ENCODE peak calls at places on chromosomes 5 and 9, in four cellular contexts. C is RWPE1, P is uterus, B is right lobe of liver. K is an unnamed sample.

GRCh38 chr5:39176740-39177628 is 42.4 kb downstream of the FYB1 start:
- DNase-seq in C (no peak), P (no peak), B (no peak), K (no peak)

GRCh38 chr5:159409801-159410200 is 79.5 kb upstream of the IL12B start:
- DNase-seq in C (no peak), B (no peak), P (no peak), K (no peak)

GRCh38 chr9:90979138-90979551 is 177.5 kb downstream of the SYK start:
- DNase-seq in P (no peak), B (no peak), C (peak), K (no peak)

GRCh38 chr9:101716629-101717028 is 21.8 kb downstream of the GRIN3A start:
- DNase-seq in C (no peak), P (no peak), B (no peak), K (no peak)

GRCh38 chr5:1007681-1008450 is 736 bp upstream of the NKD2 start:
- DNase-seq in C (no peak), B (peak), P (peak), K (peak)

GRCh38 chr5:102858808-102859207 is 103.7 kb downstream of the PAM start:
- DNase-seq in P (no peak), C (no peak), B (no peak), K (no peak)

GRCh38 chr5:85017271-85017670 is 632.6 kb upstream of the EDIL3 start:
- DNase-seq in C (no peak), P (no peak), B (no peak), K (no peak)

GRCh38 chr5:126454535-126454934 is 31.3 kb downstream of the GRAMD2B start:
- DNase-seq in C (no peak), B (no peak), P (no peak), K (no peak)

GRCh38 chr9:7467186-7467585 is 332.4 kb downstream of the DMAC1 start:
- DNase-seq in B (no peak), P (no peak), C (no peak), K (no peak)

GRCh38 chr5:78295035-78295961 is 800 bp upstream of the AP3B1 start:
- DNase-seq in P (peak), C (peak), B (peak), K (peak)

GRCh38 chr5:167624053-167624452 is 667.4 kb upstream of the WWC1 start:
- DNase-seq in C (no peak), B (no peak), P (no peak), K (no peak)

GRCh38 chr9:131095666-131096489 is 453 bp upstream of the AIF1L start:
- DNase-seq in B (no peak), P (no peak), C (peak), K (no peak)
- TF ChIP-seq CTCF in B (no peak), P (no peak), C (no peak), K (no peak)

GRCh38 chr5:170296036-170296934 is 1.3 kb downstream of the LCP2 start:
- DNase-seq in C (no peak), B (no peak), P (no peak), K (no peak)
- H3K27ac ChIP-seq in C (no peak), B (peak), P (no peak), K (peak)

DNA sequence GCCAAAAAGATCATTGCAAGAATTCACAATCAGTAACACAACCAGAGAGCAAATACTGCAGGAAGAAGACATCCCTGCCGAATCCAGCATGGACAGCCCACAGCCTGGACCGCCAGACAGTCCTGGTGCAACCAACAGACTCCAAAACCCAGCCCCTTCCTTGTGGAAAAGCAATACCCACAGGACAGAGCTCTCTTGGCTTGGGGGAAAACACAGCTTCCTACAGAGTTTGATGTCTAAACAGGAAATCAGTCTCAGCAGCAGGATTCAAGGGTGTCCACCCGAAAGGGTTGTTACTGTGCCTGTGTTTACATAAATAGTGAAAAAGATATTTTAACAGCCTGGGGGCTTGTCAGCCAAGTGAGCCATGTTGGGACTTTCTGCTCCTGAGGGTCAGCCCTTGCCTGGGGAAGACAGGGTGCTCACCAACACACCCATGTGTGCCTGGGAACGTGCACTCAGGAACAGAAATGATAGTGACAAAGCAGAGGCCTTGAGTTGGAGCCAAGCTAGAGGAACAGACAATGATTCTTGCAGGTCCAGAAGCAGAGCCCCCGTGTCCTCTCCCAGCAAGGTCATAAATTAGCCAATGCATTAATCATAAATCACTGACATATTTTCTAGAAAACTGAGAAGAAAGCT is 106.1 kb downstream of the SEMA5A start:
- DNase-seq in C (no peak), B (no peak), P (no peak), K (no peak)
- TF ChIP-seq CTCF in C (no peak), B (no peak), P (no peak), K (no peak)

GRCh38 chr9:26062172-26062571 is 383.9 kb upstream of the TUSC1 start:
- DNase-seq in P (no peak), C (no peak), B (no peak), K (no peak)

DNA sequence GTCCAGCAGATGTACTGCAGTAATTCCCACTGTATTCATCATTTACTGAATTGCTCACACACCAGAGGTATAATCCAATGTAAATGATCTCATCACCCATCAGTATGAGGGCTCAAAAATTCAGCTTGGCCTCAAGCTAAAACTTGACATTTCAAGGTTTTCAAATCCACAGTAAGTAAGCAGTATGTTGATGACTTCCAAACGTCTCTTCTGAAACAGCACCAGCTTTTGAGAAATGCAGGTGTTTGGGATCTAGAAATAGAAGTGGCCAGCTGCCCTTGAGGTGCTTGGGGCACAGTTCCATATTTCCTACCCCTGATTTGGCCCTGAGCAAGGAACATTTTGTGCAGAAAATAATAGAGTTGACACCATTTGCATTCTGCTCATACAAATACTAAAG is 388.0 kb upstream of the TUSC1 start:
- DNase-seq in C (no peak), P (no peak), B (no peak), K (no peak)
- H3K27ac ChIP-seq in C (no peak), P (no peak), B (no peak), K (no peak)

GRCh38 chr5:170225326-170226137 is 7.3 kb upstream of the C5orf58 start:
- DNase-seq in C (peak), P (peak), B (peak), K (peak)

GRCh38 chr5:170223906-170224305 is 8.9 kb upstream of the C5orf58 start:
- DNase-seq in B (no peak), C (no peak), P (no peak), K (no peak)

GRCh38 chr5:170226661-170227060 is 6.1 kb upstream of the C5orf58 start:
- DNase-seq in C (no peak), P (peak), B (no peak), K (no peak)

GRCh38 chr5:170223349-170223748 is 9.4 kb upstream of the C5orf58 start:
- DNase-seq in P (no peak), B (no peak), C (no peak), K (no peak)

GRCh38 chr5:170226138-170226435 is 6.7 kb upstream of the C5orf58 start:
- DNase-seq in P (no peak), C (no peak), B (no peak), K (no peak)
- TF ChIP-seq CTCF in P (no peak), C (peak), B (no peak), K (no peak)

DNA sequence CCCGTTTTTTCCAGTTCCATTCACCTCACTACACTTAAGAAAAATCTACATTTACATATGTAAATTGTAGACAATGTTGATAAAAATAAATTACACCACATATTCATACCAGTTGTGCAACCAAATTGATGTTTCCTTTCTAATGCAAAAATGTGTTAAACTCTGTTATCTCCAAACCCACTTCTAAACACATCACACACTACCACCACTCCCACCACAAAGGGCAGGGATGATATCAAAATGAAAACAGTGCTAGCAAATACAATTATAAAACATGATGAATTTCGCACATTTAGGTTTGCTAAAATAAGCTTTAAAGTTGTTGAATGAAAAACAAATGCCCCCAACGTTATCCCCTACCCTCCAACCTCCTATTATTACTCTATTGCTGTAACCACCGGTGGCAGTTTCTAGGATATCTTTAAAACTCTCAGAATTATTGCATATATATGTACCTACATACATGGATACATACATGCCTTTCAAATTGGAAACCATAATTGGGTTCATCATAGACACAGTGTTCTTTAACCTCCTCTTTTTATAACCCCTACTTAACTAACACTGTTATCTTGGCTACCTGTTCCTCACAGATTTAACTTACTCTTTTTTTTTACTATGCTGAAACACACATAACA is 21.4 kb downstream of the SERINC5 start:
- DNase-seq in P (no peak), B (no peak), C (no peak), K (no peak)
- H3K27ac ChIP-seq in P (no peak), B (no peak), C (no peak), K (no peak)

DNA sequence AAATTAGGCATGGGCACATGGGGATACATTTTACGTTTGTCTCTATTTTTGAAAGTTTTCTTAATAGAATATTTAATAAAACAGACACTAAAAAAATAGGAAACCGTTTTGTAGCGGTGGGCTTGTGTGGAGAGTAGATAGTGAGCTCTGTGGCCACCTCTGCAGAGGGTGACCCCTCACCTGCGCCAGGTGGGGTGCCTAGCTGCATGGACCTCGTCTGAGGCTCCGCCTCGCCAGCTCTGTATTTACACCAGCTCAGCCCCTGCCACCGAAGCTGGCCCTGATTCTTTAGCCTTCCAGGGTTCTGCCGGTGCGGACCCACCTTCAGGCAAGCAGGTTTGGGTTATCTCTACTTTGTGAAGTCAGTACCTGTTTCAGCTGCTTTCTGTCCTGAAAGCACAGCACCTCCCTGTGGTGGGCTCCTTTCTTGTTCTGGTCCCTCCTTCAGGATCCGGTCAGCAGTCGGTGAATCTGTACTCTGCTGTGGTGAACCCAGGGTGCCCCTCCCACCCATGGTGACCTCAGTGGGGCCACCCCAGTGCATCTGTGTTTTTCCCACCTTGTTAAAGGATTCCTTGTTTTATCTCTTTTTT is 105.2 kb upstream of the CACNA1B start:
- DNase-seq in P (no peak), B (no peak), C (peak), K (no peak)
- TF ChIP-seq CTCF in P (no peak), B (peak), C (no peak), K (peak)

DNA sequence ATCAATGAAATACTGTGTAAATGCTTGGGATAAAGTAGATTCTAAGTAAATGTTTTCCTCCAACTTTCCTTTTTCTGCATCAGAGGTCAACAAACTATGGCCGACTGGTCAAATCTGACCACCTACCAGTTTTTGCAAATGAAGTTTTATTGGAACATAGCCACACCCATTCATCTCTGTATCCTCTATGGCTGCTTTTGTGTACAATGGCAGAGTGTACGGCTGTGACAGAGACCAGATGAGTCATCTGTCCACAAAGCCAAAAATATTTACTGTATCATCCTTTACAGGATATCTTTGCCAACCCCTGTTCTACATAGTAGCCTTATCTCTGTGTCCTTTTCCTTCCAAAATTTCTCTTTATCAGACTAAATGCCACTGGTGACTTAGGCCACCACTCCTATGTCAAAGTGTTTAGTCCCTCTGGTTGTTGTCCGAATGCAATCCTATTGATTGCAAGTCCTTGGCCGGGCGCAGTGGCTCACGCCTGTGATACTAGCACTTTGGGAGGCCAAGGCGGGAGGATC is 218.4 kb upstream of the KLF4 start:
- DNase-seq in C (no peak), B (no peak), P (no peak), K (no peak)
- H3K27ac ChIP-seq in C (peak), B (no peak), P (no peak), K (no peak)

DNA sequence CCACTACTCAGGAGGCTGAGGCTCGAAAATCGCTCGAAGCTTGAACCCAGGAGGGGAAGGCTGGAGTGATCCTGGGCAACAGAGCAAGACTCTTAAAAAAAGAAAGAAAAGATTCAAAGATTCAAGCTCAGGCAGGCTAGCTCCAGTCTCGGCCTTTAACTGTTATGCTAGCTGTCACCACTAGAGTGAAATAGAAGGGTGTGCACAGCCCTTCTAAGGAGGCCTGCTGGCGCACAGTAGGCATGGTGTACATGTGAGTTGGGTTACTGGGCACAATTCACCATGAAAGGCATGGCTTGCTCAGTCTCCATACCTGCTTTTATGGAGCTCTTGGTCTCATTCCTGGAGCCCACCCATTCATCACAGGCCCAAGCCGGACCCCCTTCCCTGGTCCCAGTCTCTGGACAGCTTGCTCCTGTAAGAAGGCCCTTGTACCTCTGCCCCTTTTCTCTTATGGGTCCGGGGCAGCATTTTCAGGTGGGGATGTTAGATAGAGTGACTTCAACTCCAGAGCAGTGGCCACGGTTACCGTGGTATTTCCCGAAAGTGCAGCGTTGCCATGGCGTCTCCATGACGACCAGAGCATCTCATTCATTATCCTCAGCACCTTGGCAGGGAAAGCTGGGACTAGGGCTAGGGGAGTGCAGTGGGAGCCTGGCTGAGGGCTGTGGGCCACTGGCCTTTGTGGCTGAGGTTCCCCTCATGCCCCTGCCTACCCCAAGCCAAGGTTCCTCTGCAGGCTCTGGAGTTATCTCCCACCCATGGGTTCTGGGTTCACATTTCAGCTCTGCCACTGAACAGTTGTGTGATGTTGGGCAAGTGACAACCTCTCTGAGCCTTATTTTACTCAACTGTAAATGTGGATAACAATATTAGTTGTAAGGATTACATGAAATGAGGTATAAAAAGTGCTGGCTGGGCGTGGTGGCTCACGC is 5.7 kb downstream of the NDST1 start:
- DNase-seq in P (no peak), C (no peak), B (no peak), K (no peak)
- TF ChIP-seq CTCF in P (no peak), C (no peak), B (no peak), K (peak)

K was measured in left ventricle myocardium inferior.